ENCODE peak calls at places on chromosomes 1 and 21, in four cellular contexts. S, G, Q and L are unnamed samples.

GRCh38 chr1:248164031-248164430 is 10.6 kb upstream of the OR2M2 start:
- DNase-seq in Q (no peak), S (no peak), G (no peak), L (no peak)

GRCh38 chr1:35646043-35646442 is 4.7 kb upstream of the PSMB2 start:
- DNase-seq in G (no peak), Q (no peak), S (no peak), L (no peak)

GRCh38 chr21:34875830-34876229 is 173.3 kb downstream of the RUNX1 start:
- DNase-seq in G (no peak), Q (no peak), S (no peak), L (no peak)

GRCh38 chr21:43289966-43290365 is 121.2 kb downstream of the CRYAA start:
- DNase-seq in S (no peak), Q (no peak), G (no peak), L (no peak)

GRCh38 chr1:119108993-119109392 is 31.5 kb downstream of the WARS2 start:
- DNase-seq in S (no peak), G (no peak), Q (no peak), L (no peak)

GRCh38 chr1:13801711-13802486 is 101.9 kb downstream of the PRDM2 start:
- DNase-seq in S (no peak), G (no peak), Q (no peak), L (no peak)

GRCh38 chr1:195195423-195196057 is 1412.7 kb downstream of the KCNT2 start:
- DNase-seq in S (no peak), G (no peak), Q (no peak), L (no peak)

GRCh38 chr1:27102707-27103468 is 52.0 kb downstream of the SLC9A1 start:
- DNase-seq in Q (peak; percentile 95), G (peak; percentile 95), S (peak; percentile 24), L (peak; percentile 78)

GRCh38 chr1:21397813-21398188 is 42.1 kb upstream of the NBPF3 start:
- DNase-seq in S (no peak), Q (no peak), G (peak; percentile 31), L (peak; percentile 17)

GRCh38 chr1:236673284-236673919 is 12.9 kb upstream of the ACTN2 start:
- DNase-seq in G (no peak), Q (no peak), S (no peak), L (no peak)

GRCh38 chr1:6086358-6086757 is 40.7 kb downstream of the KCNAB2 start:
- DNase-seq in Q (no peak), S (no peak), G (no peak), L (no peak)

GRCh38 chr1:154182342-154183044 is 9.4 kb downstream of the TPM3 start:
- DNase-seq in G (peak; percentile 56), S (peak; percentile 73), Q (peak; percentile 90), L (no peak)

GRCh38 chr21:38669186-38669585 is 136.5 kb upstream of the ETS2 start:
- DNase-seq in S (peak; percentile 52), G (no peak), Q (no peak), L (no peak)

GRCh38 chr1:173206816-173207595 is at the start of gene TNFSF4:
- DNase-seq in S (no peak), Q (no peak), G (no peak), L (no peak)

GRCh38 chr1:183259886-183260285 is 73.8 kb downstream of the LAMC2 start:
- DNase-seq in Q (no peak), G (no peak), S (no peak), L (no peak)

GRCh38 chr1:174998569-174999215 is 1.1 kb upstream of the CACYBP start:
- DNase-seq in S (peak; percentile 68), Q (no peak), G (peak; percentile 33), L (peak; percentile 59)

GRCh38 chr1:192159034-192159433 is 772 bp downstream of the RGS18 start:
- DNase-seq in Q (no peak), G (no peak), S (no peak), L (no peak)

GRCh38 chr21:27572681-27573080 is 605.8 kb upstream of the ADAMTS5 start:
- DNase-seq in Q (no peak), S (peak; percentile 92), G (no peak), L (no peak)

GRCh38 chr1:117606608-117607261 is 887 bp downstream of the TENT5C start:
- DNase-seq in Q (peak; percentile 87), S (peak; percentile 50), G (peak; percentile 12), L (peak; percentile 31)

GRCh38 chr1:170214117-170214979 is 68.6 kb downstream of the NTMT2 start:
- DNase-seq in G (peak; percentile 31), Q (no peak), S (no peak), L (no peak)

GRCh38 chr1:81998165-81998564 is 197.4 kb downstream of the ADGRL2 start:
- DNase-seq in S (no peak), G (no peak), Q (no peak), L (no peak)

GRCh38 chr21:15009964-15010363 is 54.8 kb downstream of the NRIP1 start:
- DNase-seq in S (no peak), Q (no peak), G (no peak), L (no peak)

GRCh38 chr1:40732756-40733301 is 41.3 kb downstream of the NFYC start:
- DNase-seq in S (peak; percentile 18), G (no peak), Q (no peak), L (no peak)

GRCh38 chr1:221841291-221841982 is 99.5 kb upstream of the DUSP10 start:
- DNase-seq in S (no peak), Q (no peak), G (no peak), L (no peak)

GRCh38 chr1:199157494-199157893 is 518.7 kb downstream of the PTPRC start:
- DNase-seq in Q (no peak), G (no peak), S (peak; percentile 69), L (no peak)

GRCh38 chr1:70994753-70995152 is 52.9 kb downstream of the PTGER3 start:
- DNase-seq in S (no peak), G (no peak), Q (no peak), L (no peak)